ENCODE peak calls at places on chromosomes 6 and 20, in seven cellular contexts. D, R, G, H, M, C and O are unnamed samples.

GRCh38 chr6:47247227-47247797 is 62.4 kb downstream of the TNFRSF21 start:
- DNase-seq in D (no peak), R (no peak), G (peak), H (peak), M (no peak), C (no peak), O (peak)

GRCh38 chr6:4133941-4134838 is 1.2 kb downstream of the ECI2 start:
- DNase-seq in D (no peak), R (peak), G (peak), H (peak), M (peak), C (peak), O (no peak)

GRCh38 chr20:62901891-62902290 is 24.4 kb downstream of the DIDO1 start:
- DNase-seq in D (no peak), R (no peak), G (no peak), H (no peak), M (no peak), C (no peak), O (no peak)

GRCh38 chr6:29376003-29376402 is 912 bp upstream of the OR12D3 start:
- DNase-seq in D (no peak), R (no peak), G (peak), H (peak), M (no peak), C (no peak), O (peak)

GRCh38 chr20:47187450-47188195 is 168.9 kb downstream of the ZMYND8 start:
- DNase-seq in D (no peak), R (no peak), G (no peak), H (no peak), M (no peak), C (no peak), O (no peak)

GRCh38 chr20:17525650-17526049 is 5.5 kb downstream of the BFSP1 start:
- DNase-seq in D (peak), R (peak), G (peak), H (peak), M (no peak), C (peak), O (peak)

GRCh38 chr20:60214901-60215522 is 256.8 kb downstream of the CDH26 start:
- DNase-seq in D (no peak), R (no peak), G (peak), H (peak), M (no peak), C (no peak), O (no peak)

GRCh38 chr6:136921936-136922679 is at the start of gene SLC35D3:
- DNase-seq in D (no peak), R (no peak), G (peak), H (peak), M (no peak), C (peak), O (no peak)

GRCh38 chr6:39322306-39322850 is at the start of gene KCNK16:
- DNase-seq in D (no peak), R (no peak), G (no peak), H (no peak), M (no peak), C (no peak), O (no peak)

GRCh38 chr20:39862613-39863012 is 826.4 kb downstream of the MAFB start:
- DNase-seq in D (no peak), R (no peak), G (no peak), H (no peak), M (no peak), C (no peak), O (no peak)

GRCh38 chr20:62238569-62239277 is 402 bp downstream of the OSBPL2 start:
- DNase-seq in D (peak), R (peak), G (peak), H (peak), M (no peak), C (peak), O (no peak)

GRCh38 chr6:150099953-150100352 is 31.0 kb upstream of the ULBP3 start:
- DNase-seq in D (no peak), R (no peak), G (no peak), H (no peak), M (no peak), C (no peak), O (no peak)

GRCh38 chr20:10556519-10557083 is 117.2 kb downstream of the JAG1 start:
- DNase-seq in D (no peak), R (no peak), G (no peak), H (no peak), M (no peak), C (no peak), O (peak)

GRCh38 chr6:9628819-9629218 is 786.1 kb downstream of the TFAP2A start:
- DNase-seq in D (no peak), R (no peak), G (no peak), H (peak), M (no peak), C (no peak), O (peak)

GRCh38 chr20:61840661-61841455 is 224.8 kb downstream of the TAF4 start:
- DNase-seq in D (no peak), R (no peak), G (no peak), H (no peak), M (no peak), C (no peak), O (no peak)

GRCh38 chr6:26400626-26401025 is 1.4 kb upstream of the BTN3A1 start:
- DNase-seq in D (no peak), R (no peak), G (no peak), H (no peak), M (no peak), C (no peak), O (no peak)

GRCh38 chr20:31695849-31696804 is 26.5 kb downstream of the BCL2L1 start:
- DNase-seq in D (peak), R (no peak), G (no peak), H (no peak), M (no peak), C (no peak), O (peak)

DNA sequence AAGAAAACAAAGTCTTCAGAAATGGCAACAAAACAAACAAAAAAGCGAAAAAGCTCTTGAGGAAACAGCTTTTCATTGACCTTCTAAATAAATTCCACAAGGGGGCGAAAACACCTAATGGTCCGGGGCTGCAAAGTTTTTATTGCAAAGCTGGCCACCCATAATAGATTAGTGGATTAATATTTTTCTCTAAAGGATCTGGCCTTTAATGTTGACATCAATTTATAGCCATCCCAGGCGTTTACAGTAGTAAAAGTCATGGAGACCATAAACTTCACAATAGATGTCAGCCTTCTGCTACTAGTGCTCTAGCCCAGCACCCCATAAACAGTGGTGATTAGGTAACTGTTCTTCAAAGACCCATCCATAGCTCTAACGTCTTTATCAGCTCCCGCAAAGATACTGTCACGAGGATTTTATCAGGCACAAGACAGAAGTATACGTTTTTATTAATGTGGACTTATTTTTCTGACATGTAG is 4.8 kb downstream of the CITED2 start:
- DNase-seq in D (peak), R (no peak), G (peak), H (peak), M (no peak), C (peak), O (peak)
- TF ChIP-seq CTCF in D (peak), R (peak), G (peak), H (peak), M (peak), C (peak), O (peak)

GRCh38 chr20:33392016-33392415 is 9.3 kb downstream of the CDK5RAP1 start:
- DNase-seq in D (no peak), R (no peak), G (peak), H (no peak), M (no peak), C (no peak), O (no peak)

GRCh38 chr20:33393609-33394008 is 7.7 kb downstream of the CDK5RAP1 start:
- DNase-seq in D (no peak), R (no peak), G (no peak), H (no peak), M (no peak), C (no peak), O (no peak)

GRCh38 chr20:33399924-33400323 is 1.4 kb downstream of the CDK5RAP1 start:
- DNase-seq in D (no peak), R (no peak), G (no peak), H (no peak), M (no peak), C (no peak), O (peak)

DNA sequence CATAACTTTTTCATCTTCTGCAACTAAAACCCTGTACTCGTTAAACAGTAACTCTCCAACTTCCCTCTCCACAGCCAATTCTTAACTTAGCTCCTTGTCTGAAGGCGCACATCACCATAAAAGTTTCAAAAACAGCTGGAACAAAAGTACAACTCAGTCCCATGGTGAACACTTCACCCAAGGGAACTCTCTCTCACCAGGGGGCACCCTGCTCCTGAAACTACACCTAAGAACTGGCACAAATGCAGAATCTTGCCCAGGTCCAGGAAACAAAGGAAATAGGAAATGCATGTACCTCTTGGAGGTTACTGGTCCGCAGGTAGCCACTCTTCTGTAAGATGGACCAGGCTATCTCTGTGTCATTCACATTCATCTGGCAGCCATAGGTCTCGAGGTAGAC is 6.6 kb downstream of the CDK5RAP1 start:
- DNase-seq in D (no peak), R (no peak), G (no peak), H (no peak), M (no peak), C (no peak), O (no peak)
- TF ChIP-seq CTCF in D (no peak), R (no peak), G (peak), H (no peak), M (peak), C (no peak), O (peak)

DNA sequence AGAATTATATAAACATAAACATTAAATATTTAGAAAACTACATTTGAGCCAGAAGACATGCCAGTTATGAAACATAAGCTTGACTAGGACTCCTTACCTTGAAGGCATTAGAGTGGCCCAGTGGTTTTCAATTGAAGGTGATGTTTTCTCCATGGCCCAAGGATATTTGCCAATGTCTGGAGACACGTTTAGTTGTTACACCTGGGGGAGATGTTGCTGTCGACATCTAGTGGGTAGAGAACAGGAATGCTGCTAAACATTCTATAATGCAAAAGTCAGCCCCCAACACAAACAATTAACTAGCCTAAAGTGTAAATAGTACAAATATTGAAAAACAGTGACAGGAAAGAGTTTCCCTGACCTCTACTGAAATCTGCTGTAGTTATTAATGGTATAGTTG is 200.9 kb upstream of the HS3ST5 start:
- DNase-seq in D (no peak), R (no peak), G (no peak), H (no peak), M (no peak), C (no peak), O (no peak)
- TF ChIP-seq CTCF in D (no peak), R (no peak), G (no peak), H (no peak), M (no peak), C (peak), O (no peak)

DNA sequence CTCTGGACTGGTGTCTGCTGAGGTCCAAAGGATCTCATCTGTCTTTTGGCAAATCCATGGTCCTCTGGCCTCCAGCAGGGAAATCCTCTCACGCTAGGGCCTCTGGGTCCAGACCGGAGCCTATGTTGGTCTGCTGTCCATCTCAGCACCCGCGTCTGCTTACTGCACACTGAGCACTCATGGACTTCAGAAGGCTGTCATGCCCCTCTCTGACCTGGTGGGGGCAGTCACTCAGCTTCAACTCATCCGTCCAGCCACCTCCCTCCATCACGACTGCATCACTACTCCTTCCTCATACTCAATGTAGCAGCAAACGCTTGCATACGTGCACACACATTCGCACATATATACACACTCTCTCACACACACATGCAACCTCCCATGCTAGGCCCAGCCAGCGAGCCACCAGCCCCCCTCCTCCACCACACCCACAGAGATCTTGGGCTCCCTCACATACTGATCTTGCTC is 33.3 kb downstream of the GABRR2 start:
- DNase-seq in D (no peak), R (peak), G (peak), H (peak), M (no peak), C (peak), O (peak)
- TF ChIP-seq CTCF in D (peak), R (peak), G (peak), H (peak), M (peak), C (peak), O (peak)

GRCh38 chr20:35012227-35013069 is 56.8 kb downstream of the MYH7B start:
- DNase-seq in D (no peak), R (no peak), G (no peak), H (no peak), M (no peak), C (no peak), O (peak)
- TF ChIP-seq CTCF in D (no peak), R (no peak), G (no peak), H (no peak), M (no peak), C (no peak), O (no peak)